ENCODE peak calls at places on chromosomes 13 and 19, in five cellular contexts. X, H, Z, V and Y are unnamed samples.

GRCh38 chr19:30066781-30067759 is 125.0 kb downstream of the URI1 start:
- DNase-seq in X (no peak), H (no peak), Z (no peak), V (no peak), Y (peak)

GRCh38 chr13:46598820-46599180 is 45.8 kb downstream of the LRCH1 start:
- DNase-seq in X (no peak), H (no peak), Z (no peak), V (no peak), Y (no peak)

GRCh38 chr19:24048261-24048660 is 38.7 kb upstream of the ZNF254 start:
- DNase-seq in X (no peak), H (peak), Z (no peak), V (no peak), Y (no peak)

GRCh38 chr13:100954430-100955361 is 280.1 kb upstream of the TMTC4 start:
- DNase-seq in X (no peak), H (no peak), Z (no peak), V (no peak), Y (no peak)

GRCh38 chr13:46386996-46387851 is at the start of gene RUBCNL:
- DNase-seq in X (peak), H (peak), Z (peak), V (peak), Y (peak)

GRCh38 chr19:40205760-40206159 is 12.4 kb downstream of the TTC9B start:
- DNase-seq in X (no peak), H (no peak), Z (no peak), V (no peak), Y (no peak)

GRCh38 chr19:2594319-2594718 is 108.2 kb downstream of the GNG7 start:
- DNase-seq in X (no peak), H (no peak), Z (no peak), V (no peak), Y (no peak)

GRCh38 chr13:113457510-113457909 is 4.2 kb upstream of the ADPRHL1 start:
- DNase-seq in X (no peak), H (peak), Z (no peak), V (no peak), Y (no peak)

GRCh38 chr13:105847532-105848295 is 687.7 kb downstream of the EFNB2 start:
- DNase-seq in X (peak), H (no peak), Z (no peak), V (peak), Y (no peak)

GRCh38 chr19:11091343-11092153 is 2.3 kb downstream of the LDLR start:
- DNase-seq in X (peak), H (peak), Z (no peak), V (peak), Y (no peak)

GRCh38 chr13:77465595-77466195 is 69.8 kb upstream of the SCEL start:
- DNase-seq in X (no peak), H (no peak), Z (no peak), V (no peak), Y (no peak)

GRCh38 chr13:36999054-36999927 is at the start of gene ALG5:
- DNase-seq in X (peak), H (peak), Z (peak), V (peak), Y (peak)

GRCh38 chr19:9914315-9915207 is 21.8 kb downstream of the OLFM2 start:
- DNase-seq in X (peak), H (peak), Z (peak), V (peak), Y (peak)

GRCh38 chr13:23579886-23580706 is 9.9 kb downstream of the TNFRSF19 start:
- DNase-seq in X (no peak), H (peak), Z (peak), V (peak), Y (no peak)

GRCh38 chr19:15159251-15159650 is 41.5 kb downstream of the NOTCH3 start:
- DNase-seq in X (no peak), H (peak), Z (no peak), V (peak), Y (peak)

GRCh38 chr19:50203281-50204080 is at the start of gene MYH14:
- DNase-seq in X (peak), H (peak), Z (peak), V (peak), Y (no peak)

GRCh38 chr13:39777527-39778061 is 122.1 kb downstream of the COG6 start:
- DNase-seq in X (peak), H (peak), Z (peak), V (peak), Y (peak)

GRCh38 chr13:51234676-51235075 is 12.5 kb downstream of the FAM124A start:
- DNase-seq in X (no peak), H (no peak), Z (no peak), V (no peak), Y (peak)

GRCh38 chr19:35247526-35248309 is 1.1 kb upstream of the LSR start:
- DNase-seq in X (peak), H (peak), Z (peak), V (peak), Y (peak)

GRCh38 chr19:10852098-10852800 is 4.0 kb downstream of the C19orf38 start:
- DNase-seq in X (no peak), H (no peak), Z (no peak), V (peak), Y (no peak)

GRCh38 chr19:54959840-54960239 is 6.3 kb upstream of the NLRP2 start:
- DNase-seq in X (no peak), H (no peak), Z (no peak), V (no peak), Y (peak)

GRCh38 chr13:60214213-60215079 is 50.7 kb upstream of the DIAPH3 start:
- DNase-seq in X (no peak), H (no peak), Z (no peak), V (no peak), Y (no peak)

GRCh38 chr19:3725640-3726310 is 17.6 kb downstream of the TJP3 start:
- DNase-seq in X (peak), H (peak), Z (peak), V (no peak), Y (no peak)

GRCh38 chr13:62119739-62120700 is 704.4 kb upstream of the PCDH20 start:
- DNase-seq in X (peak), H (peak), Z (peak), V (peak), Y (peak)

GRCh38 chr19:58154287-58154678 is 3.7 kb upstream of the ZNF329 start:
- DNase-seq in X (peak), H (peak), Z (peak), V (no peak), Y (no peak)

GRCh38 chr19:48818234-48818823 is 7.5 kb upstream of the BCAT2 start:
- DNase-seq in X (peak), H (no peak), Z (no peak), V (no peak), Y (no peak)

GRCh38 chr13:22009500-22009899 is 338.6 kb downstream of the FGF9 start:
- DNase-seq in X (no peak), H (no peak), Z (no peak), V (no peak), Y (no peak)

GRCh38 chr13:98447881-98448641 is 128.8 kb downstream of the STK24 start:
- DNase-seq in X (peak), H (peak), Z (peak), V (peak), Y (peak)

GRCh38 chr13:72514141-72514540 is 213.3 kb downstream of the MZT1 start:
- DNase-seq in X (no peak), H (no peak), Z (no peak), V (no peak), Y (no peak)

GRCh38 chr13:110340812-110341444 is 33.8 kb downstream of the COL4A2 start:
- DNase-seq in X (peak), H (no peak), Z (no peak), V (no peak), Y (no peak)

GRCh38 chr13:108346376-108346775 is 76.9 kb downstream of the TNFSF13B start:
- DNase-seq in X (peak), H (peak), Z (no peak), V (no peak), Y (no peak)

GRCh38 chr19:7470540-7471305 is 18.1 kb downstream of the PEX11G start:
- DNase-seq in X (no peak), H (no peak), Z (no peak), V (no peak), Y (no peak)

GRCh38 chr19:49672131-49672919 is 4.7 kb upstream of the PRMT1 start:
- DNase-seq in X (peak), H (peak), Z (peak), V (peak), Y (peak)

GRCh38 chr19:9531933-9532332 is 6.5 kb downstream of the ZNF426 start:
- DNase-seq in X (no peak), H (no peak), Z (no peak), V (peak), Y (no peak)

GRCh38 chr13:78600317-78600899 is 2.9 kb downstream of the POU4F1 start:
- DNase-seq in X (no peak), H (no peak), Z (peak), V (no peak), Y (no peak)

GRCh38 chr13:78601886-78602560 is 1.3 kb downstream of the POU4F1 start:
- DNase-seq in X (no peak), H (no peak), Z (no peak), V (no peak), Y (no peak)

GRCh38 chr13:78601124-78601885 is 2.0 kb downstream of the POU4F1 start:
- DNase-seq in X (peak), H (peak), Z (peak), V (no peak), Y (no peak)

GRCh38 chr13:78603240-78603947 is at the start of gene POU4F1:
- DNase-seq in X (peak), H (peak), Z (peak), V (no peak), Y (peak)

DNA sequence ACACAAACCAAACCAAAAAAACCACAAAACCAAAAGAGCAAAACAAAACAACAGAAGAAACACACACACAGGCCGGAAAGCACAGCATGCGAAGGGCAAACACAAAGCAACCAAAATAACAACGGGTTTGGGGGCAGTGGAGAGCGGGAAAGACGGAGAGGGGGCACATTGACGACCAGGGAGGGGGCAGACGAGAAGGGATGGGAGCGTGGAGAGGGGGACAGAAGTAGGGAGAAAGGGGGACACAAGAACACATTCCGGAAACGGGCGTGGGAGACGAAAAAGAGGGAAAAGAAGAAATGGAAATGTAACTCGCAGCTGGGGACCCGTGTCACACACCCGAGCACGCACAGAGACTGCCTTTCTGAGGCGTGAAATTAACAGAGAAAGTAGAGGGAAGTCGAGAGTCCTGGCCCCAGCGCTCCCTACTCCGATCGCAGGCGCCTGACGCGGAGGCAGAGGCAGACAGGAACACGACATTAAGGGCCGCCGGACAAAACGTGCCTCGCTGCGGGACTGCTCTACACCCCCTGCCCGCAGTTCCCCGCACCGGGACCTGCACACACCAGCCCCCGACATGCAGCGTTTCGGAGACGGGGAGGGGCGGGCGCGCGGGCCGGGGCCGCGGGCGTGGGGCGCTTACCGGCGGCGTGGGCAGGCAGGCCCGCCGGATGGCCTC is 652 bp downstream of the POU4F1 start:
- DNase-seq in X (no peak), H (peak), Z (peak), V (no peak), Y (peak)
- H3K4me3 ChIP-seq in X (no peak), H (peak), Z (peak), V (no peak), Y (peak)

GRCh38 chr13:94154362-94154761 is 325.1 kb downstream of the DCT start:
- DNase-seq in X (no peak), H (no peak), Z (no peak), V (peak), Y (no peak)
- TF ChIP-seq EZH2phosphoT487 in X (no peak), H (no peak), Z (no peak), V (no peak), Y (no peak)

GRCh38 chr13:35964764-35965163 is 166.4 kb downstream of the DCLK1 start:
- DNase-seq in X (peak), H (no peak), Z (no peak), V (peak), Y (no peak)
- H3K4me3 ChIP-seq in X (no peak), H (no peak), Z (no peak), V (no peak), Y (no peak)

GRCh38 chr19:31572671-31573298 is 223.5 kb upstream of the TSHZ3 start:
- DNase-seq in X (no peak), H (no peak), Z (peak), V (no peak), Y (no peak)

GRCh38 chr19:31562916-31563626 is 213.8 kb upstream of the TSHZ3 start:
- DNase-seq in X (no peak), H (peak), Z (no peak), V (no peak), Y (no peak)

GRCh38 chr19:31567776-31568175 is 218.5 kb upstream of the TSHZ3 start:
- DNase-seq in X (no peak), H (no peak), Z (no peak), V (no peak), Y (no peak)

GRCh38 chr19:31570718-31571117 is 221.5 kb upstream of the TSHZ3 start:
- DNase-seq in X (no peak), H (no peak), Z (no peak), V (no peak), Y (no peak)

DNA sequence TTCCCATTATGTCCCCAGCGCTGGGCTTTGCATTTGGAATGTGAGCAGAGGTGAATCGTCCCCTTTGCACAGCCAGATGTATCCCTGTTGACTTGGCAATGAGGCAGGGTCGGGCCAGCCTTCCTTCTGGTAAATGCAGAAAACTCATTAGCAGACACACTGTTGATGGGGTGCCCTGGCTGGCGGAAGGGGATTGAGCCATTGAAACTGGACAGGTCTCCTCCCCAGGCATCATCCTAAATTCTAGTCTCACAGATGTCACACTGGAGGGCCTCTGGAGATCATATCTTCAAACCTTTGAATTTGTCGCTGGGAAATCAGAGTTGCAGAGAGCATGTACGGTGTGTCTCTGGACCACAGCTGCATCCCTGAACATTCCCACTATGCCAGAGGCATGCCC is 219.5 kb upstream of the TSHZ3 start:
- DNase-seq in X (no peak), H (no peak), Z (no peak), V (no peak), Y (no peak)
- TF ChIP-seq EZH2phosphoT487 in X (no peak), H (no peak), Z (no peak), V (no peak), Y (no peak)

GRCh38 chr19:43798546-43799409 is 3.5 kb downstream of the LYPD5 start:
- DNase-seq in X (peak), H (peak), Z (peak), V (peak), Y (no peak)
- H3K4me3 ChIP-seq in X (peak), H (peak), Z (peak), V (peak), Y (no peak)